ENCODE peak calls at places on chromosomes 1 and 21, in nine cellular contexts. R is heart left ventricle, J is NCI-H1105, Y is ureter, H is fibroblast of pulmonary artery, C is GM19239, W is NCI-H524 treated with DMSO at 0.1 percent for 48 hours, M is kidney epithelial cell, E is germinal center. I is an unnamed sample.

GRCh38 chr1:87329756-87330200 is 1.1 kb downstream of the LMO4 start:
- DNase-seq in R (no peak), J (peak; percentile 8), Y (no peak), H (peak; percentile 31), C (no peak), W (no peak), M (no peak), E (peak; percentile 59), I (no peak)

GRCh38 chr1:184691719-184692324 is 62.8 kb downstream of the EDEM3 start:
- DNase-seq in R (no peak), J (peak; percentile 25), Y (no peak), H (peak; percentile 75), C (no peak), W (no peak), M (peak; percentile 26), E (no peak), I (peak; percentile 36)

GRCh38 chr1:163571950-163572349 is 250.2 kb downstream of the NUF2 start:
- DNase-seq in R (no peak), J (no peak), Y (no peak), H (no peak), C (no peak), W (no peak), M (no peak), E (no peak), I (no peak)

GRCh38 chr1:94955767-94956632 is 29.1 kb upstream of the CNN3 start:
- DNase-seq in R (peak; percentile 52), J (no peak), Y (no peak), H (peak; percentile 48), C (no peak), W (peak; percentile 37), M (no peak), E (no peak), I (no peak)

GRCh38 chr1:233587958-233588799 is 25.7 kb upstream of the KCNK1 start:
- DNase-seq in R (no peak), J (no peak), Y (no peak), H (no peak), C (no peak), W (no peak), M (no peak), E (no peak), I (peak; percentile 51)

GRCh38 chr21:19290328-19290727 is 886.7 kb upstream of the TMPRSS15 start:
- DNase-seq in R (no peak), J (no peak), Y (no peak), H (no peak), C (no peak), W (no peak), M (no peak), E (no peak), I (no peak)

GRCh38 chr1:85344256-85344694 is 67.8 kb upstream of the BCL10 start:
- DNase-seq in R (no peak), J (no peak), Y (no peak), H (peak; percentile 75), C (no peak), W (no peak), M (no peak), E (no peak), I (peak; percentile 81)

GRCh38 chr1:203860396-203860951 is 925 bp upstream of the SNRPE start:
- DNase-seq in R (no peak), J (no peak), Y (peak; percentile 48), H (peak; percentile 23), C (no peak), W (no peak), M (no peak), E (no peak), I (no peak)

GRCh38 chr1:44029911-44030605 is 1.2 kb downstream of the SLC6A9 start:
- DNase-seq in R (peak; percentile 89), J (peak; percentile 77), Y (peak; percentile 90), H (peak; percentile 88), C (peak; percentile 88), W (peak; percentile 29), M (peak; percentile 63), E (peak; percentile 88), I (peak; percentile 97)

GRCh38 chr1:24507423-24507804 is 4.8 kb downstream of the RCAN3 start:
- DNase-seq in R (no peak), J (no peak), Y (no peak), H (no peak), C (no peak), W (no peak), M (no peak), E (no peak), I (no peak)

GRCh38 chr1:77218477-77219165 is 609 bp downstream of the PIGK start:
- DNase-seq in R (no peak), J (no peak), Y (no peak), H (peak; percentile 30), C (no peak), W (peak; percentile 29), M (no peak), E (no peak), I (no peak)

GRCh38 chr1:201268604-201269151 is 14.6 kb upstream of the PKP1 start:
- DNase-seq in R (no peak), J (no peak), Y (peak; percentile 37), H (peak; percentile 91), C (no peak), W (peak; percentile 84), M (peak; percentile 56), E (no peak), I (no peak)

GRCh38 chr1:62977321-62977720 is 193.4 kb downstream of the ATG4C start:
- DNase-seq in R (no peak), J (no peak), Y (no peak), H (no peak), C (no peak), W (no peak), M (no peak), E (no peak), I (no peak)

GRCh38 chr1:204421441-204421840 is 9.8 kb upstream of the PPP1R15B start:
- DNase-seq in R (no peak), J (no peak), Y (no peak), H (no peak), C (no peak), W (no peak), M (no peak), E (no peak), I (no peak)

I was measured in iPS-NIHi11.